ENCODE peak calls at places on chromosomes 5 and 9, in five cellular contexts. N is CD8-positive, alpha-beta T cell; X is BJ; G is spleen; Z is BE2C. O is an unnamed sample.

GRCh38 chr5:40442346-40442745 is 237.4 kb upstream of the PTGER4 start:
- DNase-seq in N (no peak), X (no peak), G (no peak), Z (no peak), O (peak; percentile 63)

GRCh38 chr9:31776471-31776870 is 608.0 kb upstream of the ACO1 start:
- DNase-seq in N (no peak), X (no peak), G (no peak), Z (peak; percentile 73), O (no peak)

GRCh38 chr5:59525957-59526356 is 367.6 kb downstream of the PDE4D start:
- DNase-seq in N (no peak), X (no peak), G (no peak), Z (no peak), O (peak; percentile 91)

GRCh38 chr5:76025069-76025468 is 58.1 kb upstream of the SV2C start:
- DNase-seq in N (no peak), X (no peak), G (no peak), Z (no peak), O (no peak)

GRCh38 chr5:138955672-138956295 is 80.6 kb upstream of the LRRTM2 start:
- DNase-seq in N (no peak), X (no peak), G (no peak), Z (no peak), O (no peak)

GRCh38 chr9:14158911-14159310 is 155.0 kb downstream of the NFIB start:
- DNase-seq in N (no peak), X (no peak), G (no peak), Z (no peak), O (peak; percentile 80)

GRCh38 chr5:43396762-43397304 is 15.4 kb downstream of the CCL28 start:
- DNase-seq in N (peak; percentile 57), X (no peak), G (peak; percentile 92), Z (peak; percentile 24), O (peak; percentile 49)

GRCh38 chr9:14372437-14373318 is 58.7 kb upstream of the NFIB start:
- DNase-seq in N (no peak), X (no peak), G (no peak), Z (peak; percentile 43), O (peak; percentile 86)

GRCh38 chr5:154461531-154461930 is 15.7 kb downstream of the SAP30L start:
- DNase-seq in N (no peak), X (no peak), G (no peak), Z (peak; percentile 81), O (peak; percentile 56)

GRCh38 chr9:89941875-89942274 is 337.1 kb downstream of the GADD45G start:
- DNase-seq in N (no peak), X (peak; percentile 60), G (no peak), Z (no peak), O (peak; percentile 2)

GRCh38 chr5:154356256-154356655 is 89.5 kb upstream of the SAP30L start:
- DNase-seq in N (no peak), X (peak; percentile 31), G (no peak), Z (no peak), O (no peak)

GRCh38 chr5:50853151-50853550 is 186.7 kb downstream of the PARP8 start:
- DNase-seq in N (no peak), X (no peak), G (peak; percentile 77), Z (no peak), O (no peak)

GRCh38 chr5:78367318-78367991 is 7.0 kb downstream of the SCAMP1 start:
- DNase-seq in N (no peak), X (no peak), G (no peak), Z (no peak), O (no peak)

GRCh38 chr9:76658510-76659231 is 105.6 kb upstream of the PCA3 start:
- DNase-seq in N (no peak), X (no peak), G (no peak), Z (no peak), O (peak; percentile 60)

GRCh38 chr9:92639791-92640271 is 30.1 kb downstream of the IPPK start:
- DNase-seq in N (no peak), X (no peak), G (peak; percentile 61), Z (no peak), O (no peak)

GRCh38 chr5:59648038-59648831 is 245.3 kb downstream of the PDE4D start:
- DNase-seq in N (no peak), X (no peak), G (no peak), Z (no peak), O (no peak)

GRCh38 chr9:137217276-137218211 is 4.5 kb downstream of the RNF208 start:
- DNase-seq in N (no peak), X (no peak), G (no peak), Z (peak; percentile 81), O (peak; percentile 43)

GRCh38 chr9:98931543-98931942 is 12.2 kb upstream of the COL15A1 start:
- DNase-seq in N (no peak), X (no peak), G (no peak), Z (no peak), O (no peak)

GRCh38 chr9:38107811-38108304 is 38.8 kb upstream of the SHB start:
- DNase-seq in N (no peak), X (no peak), G (no peak), Z (no peak), O (no peak)

GRCh38 chr9:96859461-96860198 is 5.3 kb upstream of the ZNF782 start:
- DNase-seq in N (no peak), X (no peak), G (no peak), Z (peak; percentile 69), O (peak; percentile 73)

GRCh38 chr9:121266906-121267650 is 884 bp upstream of the GSN start:
- DNase-seq in N (no peak), X (no peak), G (no peak), Z (no peak), O (no peak)

GRCh38 chr5:170330568-170331054 is 33.0 kb upstream of the LCP2 start:
- DNase-seq in N (no peak), X (no peak), G (no peak), Z (no peak), O (no peak)

GRCh38 chr5:14710313-14710994 is 45.9 kb downstream of the OTULIN start:
- DNase-seq in N (no peak), X (no peak), G (no peak), Z (no peak), O (no peak)

GRCh38 chr5:2134543-2135299 is 252.0 kb upstream of the IRX4 start:
- DNase-seq in N (no peak), X (no peak), G (peak; percentile 47), Z (no peak), O (peak; percentile 50)
- H3K4me3 ChIP-seq in N (no peak overlapping the region), X (no peak overlapping the region), G (no peak overlapping the region), Z (no peak overlapping the region), O (no peak overlapping the region)

DNA sequence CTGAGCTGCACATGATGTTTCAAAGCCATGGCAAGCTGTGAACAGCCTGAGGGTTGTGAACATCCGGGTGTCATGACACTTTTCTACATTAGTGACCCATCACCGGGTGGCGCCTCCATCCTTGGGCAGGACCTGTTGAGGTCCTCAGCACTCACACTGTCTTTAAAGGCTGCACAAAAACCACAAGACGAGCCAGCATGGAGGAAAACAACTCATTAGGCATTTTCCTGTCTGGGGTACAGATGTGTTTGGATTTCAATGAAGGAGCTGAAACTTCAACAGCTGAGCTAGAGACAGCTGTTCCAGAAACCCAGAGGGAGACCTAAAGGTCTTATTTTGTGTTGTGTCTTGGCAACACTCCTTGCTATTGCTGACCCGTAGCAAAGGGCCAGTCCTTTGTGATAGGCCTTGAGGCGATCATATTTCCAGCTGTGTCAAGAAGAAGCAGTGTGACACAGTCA is 151.9 kb upstream of the VLDLR start:
- DNase-seq in N (no peak), X (no peak), G (no peak), Z (peak; percentile 32), O (peak; percentile 29)
- TF ChIP-seq CTCF in N (no peak), X (no peak), G (no peak), Z (peak; percentile 18), O (no peak)

GRCh38 chr5:131258733-131259132 is 5.1 kb upstream of the CDC42SE2 start:
- DNase-seq in N (no peak), X (no peak), G (no peak), Z (no peak), O (no peak)

GRCh38 chr5:131250749-131251148 is 13.1 kb upstream of the CDC42SE2 start:
- DNase-seq in N (no peak), X (no peak), G (no peak), Z (no peak), O (no peak)

GRCh38 chr5:131254741-131255140 is 9.1 kb upstream of the CDC42SE2 start:
- DNase-seq in N (no peak), X (no peak), G (no peak), Z (no peak), O (no peak)

GRCh38 chr5:131256507-131256823 is 7.4 kb upstream of the CDC42SE2 start:
- DNase-seq in N (no peak), X (no peak), G (no peak), Z (no peak), O (no peak)

DNA sequence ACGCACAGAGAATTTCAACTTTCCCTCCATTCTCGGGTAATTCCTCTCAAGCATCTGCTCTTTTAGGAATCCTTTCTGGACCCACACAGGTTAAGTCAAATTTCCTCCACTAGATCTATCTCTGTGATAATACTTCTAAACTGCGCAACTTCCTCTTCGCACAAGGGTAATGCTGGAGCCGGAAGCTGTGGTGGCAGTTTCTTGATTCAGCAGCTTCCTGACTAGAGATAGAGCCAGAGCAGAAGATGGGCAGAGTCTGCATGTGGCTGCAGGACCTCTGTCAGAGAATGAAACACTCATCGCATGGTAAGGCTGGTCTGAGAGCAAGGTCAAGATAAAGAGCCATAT is 11.1 kb upstream of the CDC42SE2 start:
- DNase-seq in N (peak; percentile 63), X (no peak), G (peak; percentile 93), Z (no peak), O (no peak)
- H3K4me3 ChIP-seq in N (peak overlapping the region; percentile 41), X (no peak overlapping the region), G (peak overlapping the region; percentile 18), Z (no peak overlapping the region), O (no peak overlapping the region)

DNA sequence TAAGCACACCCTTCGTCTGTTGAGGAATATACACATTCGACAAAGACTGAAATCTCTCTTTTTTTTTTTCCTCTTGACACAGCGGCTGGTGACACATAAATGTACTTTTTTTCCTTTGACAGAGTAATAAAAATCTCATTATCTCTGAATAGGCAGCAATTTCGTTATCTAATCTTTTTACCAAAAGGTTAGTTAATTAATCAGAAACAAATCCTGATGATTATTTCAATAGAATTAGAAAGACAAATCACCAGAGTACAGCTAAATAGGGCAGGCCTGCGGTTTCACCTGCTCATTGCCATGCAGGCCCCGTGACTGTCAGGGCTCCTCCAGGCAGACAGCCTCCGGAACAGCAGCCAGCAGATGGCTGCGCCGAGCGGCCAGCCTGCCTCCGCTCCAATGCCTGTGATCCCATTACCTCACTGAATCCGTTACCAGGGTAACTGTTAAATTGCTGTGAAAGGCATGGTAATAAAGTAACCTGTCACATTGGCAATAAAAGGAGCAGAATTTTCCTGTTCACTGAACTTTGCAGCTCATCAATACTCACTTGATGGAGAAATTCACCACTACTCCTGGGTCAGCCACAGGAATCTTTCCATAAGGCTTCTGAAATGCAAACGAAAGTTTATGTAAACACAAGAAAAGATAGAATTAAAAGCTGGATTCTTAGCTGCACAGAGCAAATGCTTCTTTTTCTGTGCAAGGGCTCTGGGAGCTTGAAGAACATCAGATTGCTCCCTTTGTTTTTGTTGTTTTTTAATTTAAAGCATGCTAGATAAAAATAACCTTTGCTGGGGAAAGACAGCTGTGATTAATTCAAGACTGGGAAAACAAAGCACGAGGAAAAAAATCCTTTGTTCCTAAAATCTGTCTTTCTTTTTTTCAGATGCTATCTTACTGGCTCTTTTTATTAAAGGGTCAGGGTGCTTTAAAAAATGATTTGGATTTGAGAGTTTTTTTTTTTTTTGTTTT is 666.4 kb upstream of the ZNF608 start:
- DNase-seq in N (no peak), X (no peak), G (peak; percentile 79), Z (peak; percentile 94), O (peak; percentile 93)
- TF ChIP-seq CTCF in N (no peak), X (peak; percentile 66), G (no peak), Z (peak; percentile 77), O (peak; percentile 63)

DNA sequence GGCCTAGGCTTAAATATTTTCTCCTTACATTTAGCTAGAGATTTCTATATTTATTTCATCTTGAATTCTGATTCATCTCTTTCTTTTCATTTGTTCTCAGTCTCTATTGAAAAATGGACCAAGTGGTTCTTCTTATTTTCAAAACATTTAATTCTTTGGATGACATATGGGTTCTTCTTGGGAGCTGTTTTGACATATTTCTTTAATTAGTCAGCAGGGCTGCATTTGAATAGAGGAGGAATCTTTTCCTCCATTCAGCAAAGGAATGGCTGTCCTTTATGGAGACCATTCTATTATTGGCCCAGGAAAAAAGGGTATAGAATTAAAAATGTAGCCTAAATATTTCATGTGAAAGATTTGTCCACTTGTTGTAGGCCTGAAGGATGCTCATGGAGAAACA is 109.9 kb downstream of the RPS23 start:
- DNase-seq in N (no peak), X (no peak), G (no peak), Z (no peak), O (peak; percentile 45)
- H3K4me3 ChIP-seq in N (no peak overlapping the region), X (no peak overlapping the region), G (no peak overlapping the region), Z (no peak overlapping the region), O (no peak overlapping the region)

O was measured in foreskin fibroblast.